ENCODE peak calls at places on chromosome 7, in five cellular contexts. M is activated effector memory CD4-positive, alpha-beta T cell treated with anti-CD3 and anti-CD28 coated beads, Interleukin-2, amount 50 U/mL, for 16 hours; O is upper lobe of right lung; H is NCI-H748 treated with DMSO at 0.1 percent for 48 hours; G is GM03348. D is an unnamed sample.

GRCh38 chr7:156147104-156147503 is 334.8 kb upstream of the SHH start:
- DNase-seq in H (no peak), O (no peak), M (no peak), G (no peak), D (no peak)

GRCh38 chr7:112080441-112080840 is 125.8 kb downstream of the DOCK4 start:
- DNase-seq in G (peak), O (no peak), H (no peak), M (no peak), D (no peak)

GRCh38 chr7:33107136-33108066 is 1.8 kb downstream of the RP9 start:
- DNase-seq in H (peak), G (peak), M (no peak), O (no peak), D (peak)

GRCh38 chr7:81919494-81919893 is 149.6 kb upstream of the HGF start:
- DNase-seq in M (no peak), G (no peak), H (no peak), O (no peak), D (no peak)

GRCh38 chr7:40232242-40232929 is 97.6 kb downstream of the SUGCT start:
- DNase-seq in G (peak), O (no peak), M (no peak), H (no peak), D (peak)

GRCh38 chr7:19079066-19079465 is 38.4 kb downstream of the TWIST1 start:
- DNase-seq in G (no peak), H (no peak), O (no peak), M (no peak), D (no peak)

GRCh38 chr7:128060018-128060417 is 28.8 kb upstream of the LRRC4 start:
- DNase-seq in H (no peak), G (no peak), O (no peak), M (peak), D (no peak)

GRCh38 chr7:148854975-148855374 is 29.1 kb downstream of the EZH2 start:
- DNase-seq in G (no peak), H (no peak), O (no peak), M (no peak), D (no peak)

GRCh38 chr7:82430518-82431465 is 12.8 kb downstream of the CACNA2D1 start:
- DNase-seq in M (no peak), O (no peak), H (no peak), G (peak), D (no peak)

GRCh38 chr7:99268361-99268908 is 4.2 kb upstream of the MYH16 start:
- DNase-seq in H (no peak), O (no peak), G (no peak), M (no peak), D (no peak)

GRCh38 chr7:95527776-95528250 is 42.1 kb downstream of the ASB4 start:
- DNase-seq in G (no peak), M (no peak), O (no peak), H (no peak), D (no peak)

GRCh38 chr7:100120518-100121085 is 1.2 kb downstream of the CNPY4 start:
- DNase-seq in H (no peak), M (no peak), O (no peak), G (no peak), D (no peak)

GRCh38 chr7:513521-514166 is 6.0 kb downstream of the PDGFA start:
- DNase-seq in G (peak), M (no peak), H (no peak), O (no peak), D (no peak)

GRCh38 chr7:74355091-74355490 is 65.9 kb downstream of the CLIP2 start:
- DNase-seq in M (no peak), G (peak), O (no peak), H (no peak), D (no peak)

GRCh38 chr7:87328281-87328680 is 17.2 kb upstream of the CROT start:
- DNase-seq in M (no peak), O (no peak), G (no peak), H (no peak), D (no peak)

GRCh38 chr7:149854611-149855367 is 16.6 kb downstream of the ZNF862 start:
- DNase-seq in M (peak), G (no peak), O (peak), H (peak), D (peak)

GRCh38 chr7:93949468-93949867 is 27.9 kb downstream of the GNG11 start:
- DNase-seq in O (no peak), H (no peak), G (peak), M (no peak), D (no peak)

GRCh38 chr7:128672927-128673517 is 930 bp downstream of the GARIN1A start:
- DNase-seq in H (no peak), G (peak), M (no peak), O (no peak), D (no peak)